ENCODE peak calls at places on chromosomes 13 and 19, in four cellular contexts. X, B, F and J are unnamed samples.

GRCh38 chr13:36919833-36920611 is at the start of gene SMAD9:
- DNase-seq in F (peak), B (peak), X (no peak), J (peak)

GRCh38 chr13:99686944-99687382 is 185.7 kb downstream of the TM9SF2 start:
- DNase-seq in B (peak), X (no peak), F (no peak), J (peak)

GRCh38 chr19:51547397-51548212 is 16.1 kb upstream of the SIGLEC6 start:
- DNase-seq in X (no peak), B (no peak), F (no peak), J (no peak)

GRCh38 chr13:26719356-26719945 is 41.1 kb downstream of the GPR12 start:
- DNase-seq in B (no peak), F (peak), X (no peak), J (no peak)

GRCh38 chr19:17794731-17795494 is at the start of gene B3GNT3:
- DNase-seq in F (peak), B (peak), X (no peak), J (no peak)

GRCh38 chr19:37977992-37978391 is 71.0 kb downstream of the SIPA1L3 start:
- DNase-seq in F (no peak), B (no peak), X (no peak), J (no peak)

GRCh38 chr13:65011403-65011802 is 2218.7 kb downstream of the PCDH9 start:
- DNase-seq in X (no peak), B (no peak), F (peak), J (no peak)

GRCh38 chr13:24997367-24997967 is 98.5 kb upstream of the PABPC3 start:
- DNase-seq in B (no peak), F (peak), X (no peak), J (no peak)

GRCh38 chr13:30019648-30020626 is 169.5 kb upstream of the UBL3 start:
- DNase-seq in X (no peak), B (no peak), F (no peak), J (no peak)

GRCh38 chr13:62250501-62251175 is 835.0 kb upstream of the PCDH20 start:
- DNase-seq in X (no peak), B (no peak), F (no peak), J (no peak)

GRCh38 chr19:4229179-4229931 is at the start of gene EBI3:
- DNase-seq in F (no peak), B (no peak), X (peak), J (no peak)

GRCh38 chr13:105538346-105538745 is 997.1 kb downstream of the EFNB2 start:
- DNase-seq in F (peak), B (no peak), X (no peak), J (no peak)

GRCh38 chr13:97307544-97307881 is 85.4 kb downstream of the MBNL2 start:
- DNase-seq in X (no peak), B (no peak), F (no peak), J (no peak)
- TF ChIP-seq SUZ12 in X (no peak), B (no peak), F (no peak), J (no peak)

DNA sequence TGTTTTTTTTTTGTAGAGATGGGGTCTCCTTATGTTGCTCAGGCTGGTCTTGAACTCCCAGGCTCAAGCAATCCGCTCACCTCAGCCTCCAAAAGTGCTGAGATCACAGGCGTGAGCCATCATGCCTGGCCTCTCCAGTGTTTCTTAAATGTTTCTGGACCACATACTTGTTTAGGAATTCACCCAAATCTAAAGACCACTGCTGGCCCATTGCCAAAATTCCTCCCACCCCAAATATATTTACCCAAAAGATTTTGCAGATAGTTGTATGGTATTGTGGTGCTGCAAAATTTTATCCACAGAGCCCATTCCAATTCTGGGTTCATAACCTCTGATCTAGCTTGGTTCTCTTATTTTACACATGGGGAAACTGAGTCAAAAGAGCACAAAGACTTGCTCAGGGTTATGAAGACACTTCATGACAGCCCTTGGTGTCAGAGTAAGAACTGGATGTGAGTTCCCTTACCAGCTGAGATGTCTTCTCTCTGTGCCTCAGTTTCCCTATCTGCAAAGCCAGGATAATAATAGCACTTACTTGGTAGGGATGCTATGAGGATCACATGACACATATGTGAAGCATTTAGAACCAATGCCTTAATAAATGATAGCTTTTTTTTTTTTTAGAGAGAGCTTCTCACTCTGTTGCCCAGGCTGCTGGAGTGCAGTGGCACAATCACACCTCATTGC is 10.9 kb downstream of the NFILZ start:
- DNase-seq in B (no peak), X (no peak), F (no peak), J (no peak)
- TF ChIP-seq SUZ12 in B (no peak), X (no peak), F (no peak), J (no peak)

GRCh38 chr19:7673995-7674667 is 2.8 kb upstream of the MCEMP1 start:
- DNase-seq in B (peak), X (no peak), F (peak), J (peak)
- TF ChIP-seq SUZ12 in B (no peak), X (no peak), F (no peak), J (no peak)

GRCh38 chr19:5395541-5395940 is 54.9 kb upstream of the PTPRS start:
- DNase-seq in X (no peak), B (no peak), F (no peak), J (no peak)

GRCh38 chr19:5394907-5395505 is 54.4 kb upstream of the PTPRS start:
- DNase-seq in B (peak), F (no peak), X (no peak), J (no peak)

GRCh38 chr19:5397804-5398692 is 57.2 kb upstream of the ZNRF4 start:
- DNase-seq in X (no peak), F (peak), B (peak), J (peak)

GRCh38 chr19:5396963-5397362 is 56.4 kb upstream of the PTPRS start:
- DNase-seq in F (no peak), B (no peak), X (no peak), J (no peak)

GRCh38 chr19:5395996-5396939 is 55.7 kb upstream of the PTPRS start:
- DNase-seq in X (no peak), B (no peak), F (no peak), J (no peak)
- TF ChIP-seq SUZ12 in X (no peak), B (no peak), F (no peak), J (no peak)

GRCh38 chr13:59446391-59446790 is 717.3 kb downstream of the DIAPH3 start:
- DNase-seq in X (no peak), F (no peak), B (no peak), J (no peak)
- TF ChIP-seq SUZ12 in X (no peak), F (no peak), B (no peak), J (no peak)